ENCODE peak calls at places on chromosome 19, in six cellular contexts. W is CD8-positive, alpha-beta memory T cell; M is NCI-H774; C is T follicular helper cell; O is mucosa of descending colon; R is SK-N-MC. T is an unnamed sample.

GRCh38 chr19:41894350-41894749 is 11.4 kb downstream of the ARHGEF1 start:
- DNase-seq in W (no peak), M (no peak), C (no peak), O (no peak), R (no peak), T (no peak)

GRCh38 chr19:29884466-29884865 is 57.6 kb upstream of the URI1 start:
- DNase-seq in W (no peak), M (no peak), C (no peak), O (no peak), R (no peak), T (no peak)

GRCh38 chr19:15544970-15545369 is 36.6 kb downstream of the CYP4F22 start:
- DNase-seq in W (no peak), M (no peak), C (no peak), O (no peak), R (no peak), T (no peak)

GRCh38 chr19:53808710-53809125 is 15.4 kb downstream of the NLRP12 start:
- DNase-seq in W (no peak), M (no peak), C (no peak), O (no peak), R (no peak), T (peak)

GRCh38 chr19:45172173-45172572 is 5.9 kb downstream of the TRAPPC6A start:
- DNase-seq in W (no peak), M (no peak), C (no peak), O (no peak), R (no peak), T (no peak)

GRCh38 chr19:51440052-51440451 is 18.2 kb downstream of the SIGLEC8 start:
- DNase-seq in W (no peak), M (no peak), C (no peak), O (peak), R (no peak), T (no peak)

GRCh38 chr19:10862561-10863106 is 8.7 kb upstream of the CARM1 start:
- DNase-seq in W (no peak), M (no peak), C (no peak), O (no peak), R (no peak), T (no peak)

GRCh38 chr19:22945560-22945959 is 57.4 kb downstream of the ZNF728 start:
- DNase-seq in W (no peak), M (no peak), C (no peak), O (no peak), R (no peak), T (peak)

GRCh38 chr19:33826521-33826920 is 29.9 kb downstream of the KCTD15 start:
- DNase-seq in W (no peak), M (no peak), C (no peak), O (no peak), R (no peak), T (no peak)

GRCh38 chr19:45526143-45526542 is 18.9 kb downstream of the VASP start:
- DNase-seq in W (no peak), M (peak), C (no peak), O (peak), R (no peak), T (peak)

GRCh38 chr19:30060872-30061556 is 119.0 kb downstream of the URI1 start:
- DNase-seq in W (no peak), M (no peak), C (no peak), O (peak), R (no peak), T (no peak)